ENCODE peak calls at places on chromosomes 5 and 9, in six cellular contexts. One of them, this sample, is unnamed.

GRCh38 chr5:80597500-80597899 is 27.4 kb upstream of the ANKRD34B start:
- DNase-seq in right cardiac atrium: no peak
- DNase-seq in stimulated activated naive CD4-positive, alpha-beta T cell: no peak
- DNase-seq in head of caudate nucleus: no peak
- DNase-seq in ELF-1: no peak
- DNase-seq in endothelial cell of umbilical vein: no peak
- DNase-seq in this sample: no peak

GRCh38 chr9:107638922-107639321 is 149.4 kb upstream of the KLF4 start:
- DNase-seq in right cardiac atrium: peak; percentile 87
- DNase-seq in stimulated activated naive CD4-positive, alpha-beta T cell: no peak
- DNase-seq in head of caudate nucleus: no peak
- DNase-seq in ELF-1: no peak
- DNase-seq in endothelial cell of umbilical vein: peak; percentile 72
- DNase-seq in this sample: no peak

GRCh38 chr9:95143591-95144561 is 173.6 kb downstream of the FANCC start:
- DNase-seq in right cardiac atrium: peak; percentile 96
- DNase-seq in stimulated activated naive CD4-positive, alpha-beta T cell: no peak
- DNase-seq in head of caudate nucleus: no peak
- DNase-seq in ELF-1: no peak
- DNase-seq in endothelial cell of umbilical vein: no peak
- DNase-seq in this sample: no peak

GRCh38 chr5:113036321-113036720 is 59.7 kb downstream of the DCP2 start:
- DNase-seq in right cardiac atrium: no peak
- DNase-seq in stimulated activated naive CD4-positive, alpha-beta T cell: no peak
- DNase-seq in head of caudate nucleus: no peak
- DNase-seq in ELF-1: no peak
- DNase-seq in endothelial cell of umbilical vein: no peak
- DNase-seq in this sample: no peak

GRCh38 chr9:108125541-108125940 is 636.0 kb upstream of the KLF4 start:
- DNase-seq in right cardiac atrium: peak; percentile 54
- DNase-seq in stimulated activated naive CD4-positive, alpha-beta T cell: no peak
- DNase-seq in head of caudate nucleus: no peak
- DNase-seq in ELF-1: peak; percentile 11
- DNase-seq in endothelial cell of umbilical vein: no peak
- DNase-seq in this sample: no peak

GRCh38 chr9:130118841-130119520 is 53.2 kb upstream of the NCS1 start:
- DNase-seq in right cardiac atrium: no peak
- DNase-seq in stimulated activated naive CD4-positive, alpha-beta T cell: no peak
- DNase-seq in head of caudate nucleus: no peak
- DNase-seq in ELF-1: peak; percentile 87
- DNase-seq in endothelial cell of umbilical vein: no peak
- DNase-seq in this sample: no peak

GRCh38 chr5:89374818-89375521 is 492.0 kb upstream of the MEF2C start:
- DNase-seq in right cardiac atrium: no peak
- DNase-seq in stimulated activated naive CD4-positive, alpha-beta T cell: no peak
- DNase-seq in head of caudate nucleus: no peak
- DNase-seq in ELF-1: no peak
- DNase-seq in endothelial cell of umbilical vein: no peak
- DNase-seq in this sample: no peak

GRCh38 chr5:107269256-107269655 is 401.5 kb downstream of the EFNA5 start:
- DNase-seq in right cardiac atrium: no peak
- DNase-seq in stimulated activated naive CD4-positive, alpha-beta T cell: no peak
- DNase-seq in head of caudate nucleus: no peak
- DNase-seq in ELF-1: no peak
- DNase-seq in endothelial cell of umbilical vein: no peak
- DNase-seq in this sample: no peak

GRCh38 chr5:143842920-143843319 is 31.0 kb downstream of the HMHB1 start:
- DNase-seq in right cardiac atrium: no peak
- DNase-seq in stimulated activated naive CD4-positive, alpha-beta T cell: no peak
- DNase-seq in head of caudate nucleus: no peak
- DNase-seq in ELF-1: no peak
- DNase-seq in endothelial cell of umbilical vein: no peak
- DNase-seq in this sample: no peak